ENCODE peak calls at places on chromosome 7, in nine cellular contexts. One of them, this sample, is unnamed.

GRCh38 chr7:116661741-116662329 is 10.2 kb upstream of the MET start:
- DNase-seq in A549: no peak
- DNase-seq in LoVo: no peak
- DNase-seq in NCI-H2171 treated with DMSO at 0.1 percent for 48 hours: no peak
- DNase-seq in stimulated activated CD8-positive, alpha-beta memory T cell treated with anti-CD3 and anti-CD28 coated beads, Interleukin-2, amount 100 ng/mL, for 48 hours: no peak
- DNase-seq in AG08395: no peak
- DNase-seq in KG1: no peak
- DNase-seq in kidney: no peak
- DNase-seq in K562: no peak
- DNase-seq in this sample: no peak

GRCh38 chr7:78038465-78039080 is 240.0 kb downstream of the PHTF2 start:
- DNase-seq in A549: no peak
- DNase-seq in LoVo: no peak
- DNase-seq in NCI-H2171 treated with DMSO at 0.1 percent for 48 hours: no peak
- DNase-seq in stimulated activated CD8-positive, alpha-beta memory T cell treated with anti-CD3 and anti-CD28 coated beads, Interleukin-2, amount 100 ng/mL, for 48 hours: no peak
- DNase-seq in AG08395: no peak
- DNase-seq in KG1: no peak
- DNase-seq in kidney: no peak
- DNase-seq in K562: no peak
- DNase-seq in this sample: no peak

GRCh38 chr7:127850195-127850594 is 181.0 kb downstream of the LRRC4 start:
- DNase-seq in A549: no peak
- DNase-seq in LoVo: no peak
- DNase-seq in NCI-H2171 treated with DMSO at 0.1 percent for 48 hours: no peak
- DNase-seq in stimulated activated CD8-positive, alpha-beta memory T cell treated with anti-CD3 and anti-CD28 coated beads, Interleukin-2, amount 100 ng/mL, for 48 hours: no peak
- DNase-seq in AG08395: no peak
- DNase-seq in KG1: no peak
- DNase-seq in kidney: no peak
- DNase-seq in K562: no peak
- DNase-seq in this sample: no peak

GRCh38 chr7:116557901-116558300 is 33.1 kb downstream of the CAV1 start:
- DNase-seq in A549: no peak
- DNase-seq in LoVo: no peak
- DNase-seq in NCI-H2171 treated with DMSO at 0.1 percent for 48 hours: no peak
- DNase-seq in stimulated activated CD8-positive, alpha-beta memory T cell treated with anti-CD3 and anti-CD28 coated beads, Interleukin-2, amount 100 ng/mL, for 48 hours: no peak
- DNase-seq in AG08395: no peak
- DNase-seq in KG1: no peak
- DNase-seq in kidney: no peak
- DNase-seq in K562: no peak
- DNase-seq in this sample: no peak

GRCh38 chr7:12294701-12295100 is 83.6 kb downstream of the TMEM106B start:
- DNase-seq in A549: no peak
- DNase-seq in LoVo: no peak
- DNase-seq in NCI-H2171 treated with DMSO at 0.1 percent for 48 hours: no peak
- DNase-seq in stimulated activated CD8-positive, alpha-beta memory T cell treated with anti-CD3 and anti-CD28 coated beads, Interleukin-2, amount 100 ng/mL, for 48 hours: no peak
- DNase-seq in AG08395: no peak
- DNase-seq in KG1: peak; percentile 34
- DNase-seq in kidney: no peak
- DNase-seq in K562: no peak
- DNase-seq in this sample: no peak

GRCh38 chr7:12630615-12630884 is 56.9 kb upstream of the ARL4A start:
- DNase-seq in A549: no peak
- DNase-seq in LoVo: no peak
- DNase-seq in NCI-H2171 treated with DMSO at 0.1 percent for 48 hours: peak; percentile 76
- DNase-seq in stimulated activated CD8-positive, alpha-beta memory T cell treated with anti-CD3 and anti-CD28 coated beads, Interleukin-2, amount 100 ng/mL, for 48 hours: no peak
- DNase-seq in AG08395: no peak
- DNase-seq in KG1: no peak
- DNase-seq in kidney: no peak
- DNase-seq in K562: no peak
- DNase-seq in this sample: no peak

GRCh38 chr7:141076377-141076776 is 2.5 kb downstream of the TMEM178B start:
- DNase-seq in A549: no peak
- DNase-seq in LoVo: no peak
- DNase-seq in NCI-H2171 treated with DMSO at 0.1 percent for 48 hours: peak; percentile 82
- DNase-seq in stimulated activated CD8-positive, alpha-beta memory T cell treated with anti-CD3 and anti-CD28 coated beads, Interleukin-2, amount 100 ng/mL, for 48 hours: no peak
- DNase-seq in AG08395: no peak
- DNase-seq in KG1: no peak
- DNase-seq in kidney: no peak
- DNase-seq in K562: no peak
- DNase-seq in this sample: no peak

GRCh38 chr7:70384891-70385290 is 747.1 kb upstream of the GALNT17 start:
- DNase-seq in A549: no peak
- DNase-seq in LoVo: no peak
- DNase-seq in NCI-H2171 treated with DMSO at 0.1 percent for 48 hours: no peak
- DNase-seq in stimulated activated CD8-positive, alpha-beta memory T cell treated with anti-CD3 and anti-CD28 coated beads, Interleukin-2, amount 100 ng/mL, for 48 hours: no peak
- DNase-seq in AG08395: peak; percentile 65
- DNase-seq in KG1: no peak
- DNase-seq in kidney: no peak
- DNase-seq in K562: no peak
- DNase-seq in this sample: no peak

GRCh38 chr7:151088856-151089699 is 2.8 kb downstream of the AGAP3 start:
- DNase-seq in A549: no peak
- DNase-seq in LoVo: no peak
- DNase-seq in NCI-H2171 treated with DMSO at 0.1 percent for 48 hours: peak; percentile 96
- DNase-seq in stimulated activated CD8-positive, alpha-beta memory T cell treated with anti-CD3 and anti-CD28 coated beads, Interleukin-2, amount 100 ng/mL, for 48 hours: no peak
- DNase-seq in AG08395: peak; percentile 64
- DNase-seq in KG1: no peak
- DNase-seq in kidney: peak; percentile 89
- DNase-seq in K562: no peak
- DNase-seq in this sample: no peak

GRCh38 chr7:20834656-20835055 is 48.0 kb upstream of the SP8 start:
- DNase-seq in A549: no peak
- DNase-seq in LoVo: no peak
- DNase-seq in NCI-H2171 treated with DMSO at 0.1 percent for 48 hours: no peak
- DNase-seq in stimulated activated CD8-positive, alpha-beta memory T cell treated with anti-CD3 and anti-CD28 coated beads, Interleukin-2, amount 100 ng/mL, for 48 hours: no peak
- DNase-seq in AG08395: no peak
- DNase-seq in KG1: no peak
- DNase-seq in kidney: no peak
- DNase-seq in K562: peak; percentile 13
- DNase-seq in this sample: no peak

GRCh38 chr7:81887691-81888090 is 117.8 kb upstream of the HGF start:
- DNase-seq in A549: no peak
- DNase-seq in LoVo: no peak
- DNase-seq in NCI-H2171 treated with DMSO at 0.1 percent for 48 hours: no peak
- DNase-seq in stimulated activated CD8-positive, alpha-beta memory T cell treated with anti-CD3 and anti-CD28 coated beads, Interleukin-2, amount 100 ng/mL, for 48 hours: no peak
- DNase-seq in AG08395: no peak
- DNase-seq in KG1: no peak
- DNase-seq in kidney: no peak
- DNase-seq in K562: no peak
- DNase-seq in this sample: no peak

GRCh38 chr7:113314594-113314993 is 196.2 kb upstream of the SMIM30 start:
- DNase-seq in A549: no peak
- DNase-seq in LoVo: no peak
- DNase-seq in NCI-H2171 treated with DMSO at 0.1 percent for 48 hours: no peak
- DNase-seq in stimulated activated CD8-positive, alpha-beta memory T cell treated with anti-CD3 and anti-CD28 coated beads, Interleukin-2, amount 100 ng/mL, for 48 hours: no peak
- DNase-seq in AG08395: no peak
- DNase-seq in KG1: no peak
- DNase-seq in kidney: no peak
- DNase-seq in K562: no peak
- DNase-seq in this sample: no peak

GRCh38 chr7:36792421-36792820 is 68.1 kb upstream of the AOAH start:
- DNase-seq in A549: no peak
- DNase-seq in LoVo: no peak
- DNase-seq in NCI-H2171 treated with DMSO at 0.1 percent for 48 hours: no peak
- DNase-seq in stimulated activated CD8-positive, alpha-beta memory T cell treated with anti-CD3 and anti-CD28 coated beads, Interleukin-2, amount 100 ng/mL, for 48 hours: no peak
- DNase-seq in AG08395: no peak
- DNase-seq in KG1: no peak
- DNase-seq in kidney: no peak
- DNase-seq in K562: no peak
- DNase-seq in this sample: no peak

GRCh38 chr7:38020134-38020533 is 99.7 kb downstream of the EPDR1 start:
- DNase-seq in A549: no peak
- DNase-seq in LoVo: no peak
- DNase-seq in NCI-H2171 treated with DMSO at 0.1 percent for 48 hours: no peak
- DNase-seq in stimulated activated CD8-positive, alpha-beta memory T cell treated with anti-CD3 and anti-CD28 coated beads, Interleukin-2, amount 100 ng/mL, for 48 hours: no peak
- DNase-seq in AG08395: peak; percentile 63
- DNase-seq in KG1: no peak
- DNase-seq in kidney: no peak
- DNase-seq in K562: no peak
- DNase-seq in this sample: no peak

GRCh38 chr7:19772858-19773337 is 519 bp downstream of the TMEM196 start:
- DNase-seq in A549: peak; percentile 15
- DNase-seq in LoVo: no peak
- DNase-seq in NCI-H2171 treated with DMSO at 0.1 percent for 48 hours: no peak
- DNase-seq in stimulated activated CD8-positive, alpha-beta memory T cell treated with anti-CD3 and anti-CD28 coated beads, Interleukin-2, amount 100 ng/mL, for 48 hours: no peak
- DNase-seq in AG08395: peak; percentile 44
- DNase-seq in KG1: no peak
- DNase-seq in kidney: peak; percentile 68
- DNase-seq in K562: no peak
- DNase-seq in this sample: peak; percentile 5

GRCh38 chr7:18583305-18583704 is 87.8 kb downstream of the HDAC9 start:
- DNase-seq in A549: no peak
- DNase-seq in LoVo: no peak
- DNase-seq in NCI-H2171 treated with DMSO at 0.1 percent for 48 hours: no peak
- DNase-seq in stimulated activated CD8-positive, alpha-beta memory T cell treated with anti-CD3 and anti-CD28 coated beads, Interleukin-2, amount 100 ng/mL, for 48 hours: no peak
- DNase-seq in AG08395: peak; percentile 6
- DNase-seq in KG1: no peak
- DNase-seq in kidney: no peak
- DNase-seq in K562: no peak
- DNase-seq in this sample: peak; percentile 35

GRCh38 chr7:98866765-98867164 is 3.0 kb downstream of the TMEM130 start:
- DNase-seq in A549: no peak
- DNase-seq in LoVo: no peak
- DNase-seq in NCI-H2171 treated with DMSO at 0.1 percent for 48 hours: peak; percentile 51
- DNase-seq in stimulated activated CD8-positive, alpha-beta memory T cell treated with anti-CD3 and anti-CD28 coated beads, Interleukin-2, amount 100 ng/mL, for 48 hours: no peak
- DNase-seq in AG08395: no peak
- DNase-seq in KG1: no peak
- DNase-seq in kidney: peak; percentile 23
- DNase-seq in K562: no peak
- DNase-seq in this sample: no peak

GRCh38 chr7:16004661-16005060 is 318.2 kb upstream of the MEOX2 start:
- DNase-seq in A549: no peak
- DNase-seq in LoVo: no peak
- DNase-seq in NCI-H2171 treated with DMSO at 0.1 percent for 48 hours: no peak
- DNase-seq in stimulated activated CD8-positive, alpha-beta memory T cell treated with anti-CD3 and anti-CD28 coated beads, Interleukin-2, amount 100 ng/mL, for 48 hours: no peak
- DNase-seq in AG08395: no peak
- DNase-seq in KG1: no peak
- DNase-seq in kidney: no peak
- DNase-seq in K562: no peak
- DNase-seq in this sample: no peak

GRCh38 chr7:142348100-142348499 is 90.2 kb upstream of the PRSS58 start:
- DNase-seq in A549: no peak
- DNase-seq in LoVo: no peak
- DNase-seq in NCI-H2171 treated with DMSO at 0.1 percent for 48 hours: peak; percentile 86
- DNase-seq in stimulated activated CD8-positive, alpha-beta memory T cell treated with anti-CD3 and anti-CD28 coated beads, Interleukin-2, amount 100 ng/mL, for 48 hours: no peak
- DNase-seq in AG08395: no peak
- DNase-seq in KG1: no peak
- DNase-seq in kidney: no peak
- DNase-seq in K562: no peak
- DNase-seq in this sample: no peak

GRCh38 chr7:132793474-132793873 is 217.2 kb upstream of the PLXNA4 start:
- DNase-seq in A549: no peak
- DNase-seq in LoVo: no peak
- DNase-seq in NCI-H2171 treated with DMSO at 0.1 percent for 48 hours: no peak
- DNase-seq in stimulated activated CD8-positive, alpha-beta memory T cell treated with anti-CD3 and anti-CD28 coated beads, Interleukin-2, amount 100 ng/mL, for 48 hours: no peak
- DNase-seq in AG08395: no peak
- DNase-seq in KG1: no peak
- DNase-seq in kidney: no peak
- DNase-seq in K562: no peak
- DNase-seq in this sample: no peak

GRCh38 chr7:47936323-47936722 is 11.9 kb downstream of the PKD1L1 start:
- DNase-seq in A549: no peak
- DNase-seq in LoVo: no peak
- DNase-seq in NCI-H2171 treated with DMSO at 0.1 percent for 48 hours: no peak
- DNase-seq in stimulated activated CD8-positive, alpha-beta memory T cell treated with anti-CD3 and anti-CD28 coated beads, Interleukin-2, amount 100 ng/mL, for 48 hours: no peak
- DNase-seq in AG08395: no peak
- DNase-seq in KG1: no peak
- DNase-seq in kidney: no peak
- DNase-seq in K562: no peak
- DNase-seq in this sample: no peak

GRCh38 chr7:150388709-150389531 is 9.8 kb downstream of the ZNF775 start:
- DNase-seq in A549: no peak
- DNase-seq in LoVo: no peak
- DNase-seq in NCI-H2171 treated with DMSO at 0.1 percent for 48 hours: no peak
- DNase-seq in stimulated activated CD8-positive, alpha-beta memory T cell treated with anti-CD3 and anti-CD28 coated beads, Interleukin-2, amount 100 ng/mL, for 48 hours: no peak
- DNase-seq in AG08395: peak; percentile 45
- DNase-seq in KG1: no peak
- DNase-seq in kidney: peak; percentile 79
- DNase-seq in K562: no peak
- DNase-seq in this sample: no peak

GRCh38 chr7:1537631-1538412 is 7.3 kb downstream of the MAFK start:
- DNase-seq in A549: peak; percentile 86
- DNase-seq in LoVo: no peak
- DNase-seq in NCI-H2171 treated with DMSO at 0.1 percent for 48 hours: no peak
- DNase-seq in stimulated activated CD8-positive, alpha-beta memory T cell treated with anti-CD3 and anti-CD28 coated beads, Interleukin-2, amount 100 ng/mL, for 48 hours: no peak
- DNase-seq in AG08395: peak; percentile 89
- DNase-seq in KG1: no peak
- DNase-seq in kidney: peak; percentile 97
- DNase-seq in K562: peak; percentile 98
- DNase-seq in this sample: peak; percentile 99

GRCh38 chr7:132666076-132666775 is 90.0 kb upstream of the PLXNA4 start:
- DNase-seq in A549: no peak
- DNase-seq in LoVo: no peak
- DNase-seq in NCI-H2171 treated with DMSO at 0.1 percent for 48 hours: no peak
- DNase-seq in stimulated activated CD8-positive, alpha-beta memory T cell treated with anti-CD3 and anti-CD28 coated beads, Interleukin-2, amount 100 ng/mL, for 48 hours: no peak
- DNase-seq in AG08395: peak; percentile 22
- DNase-seq in KG1: no peak
- DNase-seq in kidney: no peak
- DNase-seq in K562: no peak
- DNase-seq in this sample: no peak

GRCh38 chr7:30842542-30843451 is 68.9 kb upstream of the AQP1 start:
- DNase-seq in A549: no peak
- DNase-seq in LoVo: no peak
- DNase-seq in NCI-H2171 treated with DMSO at 0.1 percent for 48 hours: peak; percentile 76
- DNase-seq in stimulated activated CD8-positive, alpha-beta memory T cell treated with anti-CD3 and anti-CD28 coated beads, Interleukin-2, amount 100 ng/mL, for 48 hours: no peak
- DNase-seq in AG08395: peak; percentile 37
- DNase-seq in KG1: no peak
- DNase-seq in kidney: no peak
- DNase-seq in K562: no peak
- DNase-seq in this sample: no peak